ENCODE peak calls at places on chromosomes 1 and 21, in seven cellular contexts. I is IMR-90, X is neuronal stem cell, L is mesenchymal stem cell, E is mesendoderm, J is H1, M is trophoblast cell. K is an unnamed sample.

GRCh38 chr1:230422221-230422981 is 3.7 kb downstream of the PGBD5 start:
- DNase-seq in M (no peak), X (no peak), L (no peak), I (no peak), J (no peak), E (peak; percentile 77), K (peak; percentile 41)

GRCh38 chr21:25638634-25639166 is 358 bp upstream of the JAM2 start:
- DNase-seq in I (peak; percentile 27), J (no peak), E (no peak), X (peak; percentile 12), M (peak; percentile 75), L (peak; percentile 10), K (no peak)

GRCh38 chr1:248375446-248375845 is at the start of gene OR2T6:
- DNase-seq in X (no peak), E (no peak), M (peak; percentile 44), I (no peak), L (no peak), J (no peak), K (no peak)

GRCh38 chr1:167251482-167251881 is 30.8 kb downstream of the POU2F1 start:
- DNase-seq in M (peak; percentile 96), I (no peak), X (no peak), J (no peak), E (no peak), L (no peak), K (no peak)

GRCh38 chr1:11594222-11594621 is 60.0 kb downstream of the FBXO2 start:
- DNase-seq in L (peak; percentile 15), J (no peak), E (peak; percentile 93), M (peak; percentile 38), X (peak; percentile 42), I (peak; percentile 2), K (peak; percentile 80)

GRCh38 chr1:217561446-217561845 is 69.4 kb downstream of the GPATCH2 start:
- DNase-seq in L (no peak), X (no peak), J (no peak), I (no peak), E (no peak), M (no peak), K (no peak)

GRCh38 chr1:94940738-94941137 is 13.8 kb upstream of the CNN3 start:
- DNase-seq in L (no peak), E (no peak), J (no peak), I (no peak), X (no peak), M (no peak), K (no peak)

GRCh38 chr1:15038232-15039016 is 115.1 kb upstream of the TMEM51 start:
- DNase-seq in L (peak; percentile 20), M (peak; percentile 63), J (no peak), X (no peak), I (peak; percentile 33), E (peak; percentile 79), K (peak; percentile 53)

GRCh38 chr1:119611701-119612113 is 36.4 kb downstream of the ZNF697 start:
- DNase-seq in E (peak; percentile 82), J (peak; percentile 100), I (no peak), M (peak; percentile 82), L (peak; percentile 43), X (peak; percentile 62), K (peak; percentile 92)

GRCh38 chr1:224730540-224730939 is 114.4 kb downstream of the CNIH3 start:
- DNase-seq in L (peak; percentile 18), J (no peak), I (no peak), E (no peak), M (no peak), X (no peak), K (no peak)

GRCh38 chr1:245074232-245074747 is 80.5 kb upstream of the KIF26B start:
- DNase-seq in M (no peak), I (peak; percentile 74), L (peak; percentile 52), J (no peak), X (peak; percentile 15), E (no peak), K (no peak)

GRCh38 chr1:94974824-94975223 is 47.9 kb upstream of the CNN3 start:
- DNase-seq in E (no peak), L (peak; percentile 94), M (peak; percentile 54), X (no peak), I (peak; percentile 94), J (no peak), K (no peak)

GRCh38 chr1:47325530-47325929 is 8.1 kb upstream of the CMPK1 start:
- DNase-seq in M (no peak), J (no peak), X (no peak), I (peak; percentile 36), L (no peak), E (no peak), K (no peak)

GRCh38 chr1:119000371-119001180 is 12.4 kb upstream of the TBX15 start:
- DNase-seq in E (peak; percentile 62), I (no peak), L (peak; percentile 4), X (no peak), M (peak; percentile 22), J (peak; percentile 72), K (peak; percentile 51)

GRCh38 chr1:160135051-160135592 is 16.3 kb upstream of the ATP1A4 start:
- DNase-seq in J (no peak), L (no peak), M (no peak), X (no peak), I (no peak), E (no peak), K (no peak)

GRCh38 chr1:247111636-247112478 is 7.7 kb upstream of the ZNF669 start:
- DNase-seq in J (peak; percentile 68), I (peak; percentile 47), M (peak; percentile 72), X (peak; percentile 32), E (peak; percentile 37), L (peak; percentile 60), K (peak; percentile 61)

GRCh38 chr1:244384066-244384465 is 67.6 kb downstream of the ADSS2 start:
- DNase-seq in X (no peak), M (no peak), J (peak; percentile 40), I (no peak), E (no peak), L (no peak), K (no peak)

GRCh38 chr1:215844266-215844665 is 277.2 kb downstream of the KCTD3 start:
- DNase-seq in J (no peak), I (no peak), E (peak; percentile 61), M (peak; percentile 90), L (no peak), X (no peak), K (no peak)

GRCh38 chr1:53331446-53332187 is 3.7 kb upstream of the LRP8 start:
- DNase-seq in X (no peak), M (no peak), E (no peak), I (no peak), L (no peak), J (peak; percentile 29), K (peak; percentile 15)

DNA sequence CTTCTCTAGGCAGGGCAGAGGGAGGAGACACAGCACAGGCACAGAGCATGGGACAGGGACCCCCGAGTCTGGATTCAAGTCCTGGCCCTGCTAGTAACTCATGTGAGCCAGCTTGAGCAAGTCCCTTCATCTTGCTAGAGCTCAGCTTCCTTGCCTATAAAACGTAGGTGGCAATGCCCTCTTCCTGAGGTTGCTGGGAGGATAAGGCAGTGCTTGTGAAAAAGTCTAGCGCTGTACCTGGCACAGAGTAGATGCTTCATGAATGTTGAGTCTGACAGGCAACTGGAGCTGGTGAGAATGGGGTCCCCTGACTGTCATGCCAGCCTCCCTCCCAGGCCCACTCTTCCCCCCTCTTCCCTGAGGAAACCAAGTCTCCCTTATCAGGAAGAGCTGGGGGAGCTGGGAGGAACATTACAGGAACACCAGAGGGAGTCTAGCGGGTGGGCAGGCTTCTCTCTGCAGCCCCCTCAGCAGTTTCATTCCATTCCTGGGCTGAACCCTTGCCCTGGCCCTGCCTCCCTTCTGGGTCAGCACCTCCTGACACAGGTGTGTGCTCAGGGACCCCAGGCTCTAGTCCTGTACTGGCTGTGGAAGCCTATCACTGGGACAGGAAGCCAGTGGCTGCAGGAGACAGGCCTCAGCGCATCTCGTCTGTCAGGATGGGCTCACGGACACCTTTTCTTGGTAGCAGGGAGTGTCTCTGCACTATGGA is 9.9 kb downstream of the CHRNB2 start:
- DNase-seq in X (no peak), L (no peak), M (no peak), E (no peak), I (no peak), J (no peak), K (no peak)
- H3K27ac ChIP-seq in X (no peak overlapping the region), L (no peak overlapping the region), M (no peak overlapping the region), E (no peak overlapping the region), I (no peak overlapping the region), J (no peak overlapping the region), K (no peak overlapping the region)

GRCh38 chr21:21731626-21732025 is 733.4 kb downstream of the NCAM2 start:
- DNase-seq in E (no peak), L (no peak), I (no peak), X (no peak), J (no peak), M (no peak), K (no peak)
- H3K18ac ChIP-seq in E (no peak overlapping the region), L (no peak overlapping the region), I (no peak overlapping the region), X (no peak overlapping the region), J (no peak overlapping the region), M (no peak overlapping the region), K (no peak overlapping the region)

GRCh38 chr1:27605796-27606707 is 2.1 kb upstream of the AHDC1 start:
- DNase-seq in M (peak; percentile 62), J (peak; percentile 86), L (peak; percentile 79), I (peak; percentile 63), E (peak; percentile 90), X (peak; percentile 83), K (peak; percentile 81)

GRCh38 chr1:27604579-27605299 is 795 bp upstream of the AHDC1 start:
- DNase-seq in X (no peak), I (no peak), M (no peak), J (peak; percentile 77), E (peak; percentile 73), L (no peak), K (peak; percentile 77)

GRCh38 chr1:27606708-27607238 is 2.8 kb upstream of the AHDC1 start:
- DNase-seq in L (peak; percentile 75), E (peak; percentile 33), M (no peak), I (peak; percentile 41), X (no peak), J (no peak), K (no peak)

GRCh38 chr1:27603962-27604578 is at the start of gene AHDC1:
- DNase-seq in I (peak; percentile 87), E (peak; percentile 98), X (peak; percentile 92), L (peak; percentile 92), M (peak; percentile 95), J (peak; percentile 97), K (peak; percentile 93)

DNA sequence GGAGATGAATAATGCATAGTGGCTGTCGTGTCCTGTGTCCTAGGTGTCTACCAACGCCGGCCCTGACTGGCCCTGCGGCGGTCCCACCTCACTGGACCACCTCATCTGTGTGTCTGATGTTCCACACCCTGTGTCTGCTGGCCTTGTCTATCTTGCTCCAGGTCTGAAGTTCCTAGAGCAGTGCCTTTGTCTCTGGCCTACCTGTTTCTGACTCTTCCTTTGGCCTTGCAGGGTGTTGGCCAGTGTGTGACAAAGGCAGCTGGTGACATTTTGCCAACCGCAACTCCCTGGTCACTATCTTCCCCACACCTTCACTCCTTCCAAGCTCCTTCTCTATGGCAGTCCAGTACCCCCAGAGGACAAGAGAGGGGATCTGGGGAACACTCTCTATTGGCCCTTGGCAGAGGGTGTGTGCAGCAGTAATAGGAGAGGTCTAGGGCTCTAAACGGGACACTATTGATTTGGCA is 1.4 kb upstream of the AHDC1 start:
- DNase-seq in E (no peak), I (no peak), X (no peak), M (no peak), L (no peak), J (no peak), K (no peak)
- H3K27ac ChIP-seq in E (no peak overlapping the region), I (no peak overlapping the region), X (no peak overlapping the region), M (no peak overlapping the region), L (no peak overlapping the region), J (no peak overlapping the region), K (no peak overlapping the region)

DNA sequence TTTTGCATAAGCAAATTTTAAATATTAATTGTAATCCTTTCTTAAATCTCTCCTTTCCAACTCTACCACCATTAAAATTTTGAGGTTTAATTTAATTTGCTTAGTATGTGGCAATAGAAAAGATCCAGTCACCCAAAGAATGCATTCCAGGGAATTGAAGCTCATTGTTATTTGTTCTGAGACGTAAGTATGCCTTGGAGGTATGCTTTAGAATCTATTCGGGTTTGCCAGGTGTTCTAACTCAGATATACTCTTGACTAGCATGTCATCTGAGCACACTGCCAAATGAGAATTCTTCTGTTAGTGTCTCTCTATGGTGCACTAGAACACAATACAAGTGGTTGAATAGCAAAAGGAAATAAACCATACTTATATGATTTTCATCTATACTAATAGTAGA is 813.6 kb upstream of the ADGRL2 start:
- DNase-seq in L (no peak), J (no peak), X (no peak), E (peak; percentile 9), M (no peak), I (no peak), K (no peak)
- H3K18ac ChIP-seq in L (no peak overlapping the region), J (no peak overlapping the region), X (no peak overlapping the region), E (no peak overlapping the region), M (no peak overlapping the region), I (no peak overlapping the region), K (no peak overlapping the region)